ENCODE peak calls at places on chromosomes 6 and 20, in five cellular contexts. W is left ventricle myocardium inferior; I is stimulated activated effector memory CD8-positive, alpha-beta T cell treated with anti-CD3 and anti-CD28 coated beads, Interleukin-12 subunit alpha, Interleukin-12 subunit beta, amount 100 ng/mL, for 72 hours; L is ACHN; A is NCI-H1105 treated with DMSO at 0.1 percent for 48 hours. V is an unnamed sample.

GRCh38 chr20:16583444-16583843 is 10.2 kb upstream of the KIF16B start:
- DNase-seq in W (no peak), I (no peak), L (no peak), A (no peak), V (no peak)

GRCh38 chr6:22300287-22300998 is 3.6 kb upstream of the PRL start:
- DNase-seq in W (no peak), I (no peak), L (no peak), A (no peak), V (no peak)

GRCh38 chr6:28880894-28881780 is 42.6 kb downstream of the TRIM27 start:
- DNase-seq in W (peak), I (peak), L (no peak), A (peak), V (peak)

GRCh38 chr20:10498196-10498595 is 63.1 kb downstream of the SLX4IP start:
- DNase-seq in W (no peak), I (no peak), L (no peak), A (no peak), V (no peak)

GRCh38 chr6:154824076-154824475 is 90.9 kb downstream of the SCAF8 start:
- DNase-seq in W (no peak), I (no peak), L (no peak), A (no peak), V (peak)

GRCh38 chr20:23115823-23116222 is 29.7 kb upstream of the CD93 start:
- DNase-seq in W (no peak), I (no peak), L (no peak), A (no peak), V (no peak)

GRCh38 chr20:671252-672030 is 4.2 kb downstream of the SCRT2 start:
- DNase-seq in W (no peak), I (no peak), L (no peak), A (no peak), V (no peak)

GRCh38 chr6:99349620-99350141 is at the start of gene FAXC:
- DNase-seq in W (no peak), I (no peak), L (peak), A (peak), V (peak)

GRCh38 chr20:31484001-31484400 is 8.9 kb downstream of the REM1 start:
- DNase-seq in W (no peak), I (no peak), L (no peak), A (no peak), V (peak)

GRCh38 chr6:149368065-149368464 is 32.0 kb upstream of the SUMO4 start:
- DNase-seq in W (no peak), I (no peak), L (no peak), A (no peak), V (no peak)

GRCh38 chr6:56986611-56987010 is 31.7 kb downstream of the BEND6 start:
- DNase-seq in W (no peak), I (no peak), L (no peak), A (no peak), V (no peak)